ENCODE peak calls at places on chromosome 7, in eight cellular contexts. J is heart right ventricle, I is NT2/D1, D is PC-9, B is psoas muscle, Z is left ventricle myocardium inferior, U is body of pancreas, H is H7. G is an unnamed sample. For H3K36me3, the result is how much of the 10 kb centered on the place peaks cover.

GRCh38 chr7:51263631-51264484 is 52.8 kb downstream of the COBL start:
- DNase-seq in Z (no peak), I (no peak), J (no peak), B (no peak), H (no peak), D (peak), U (peak), G (no peak)

GRCh38 chr7:3668743-3669142 is 367.7 kb downstream of the SDK1 start:
- DNase-seq in I (no peak), Z (no peak), D (no peak), B (no peak), J (no peak), H (no peak), U (no peak), G (no peak)

GRCh38 chr7:90675982-90676381 is 79.9 kb downstream of the CDK14 start:
- DNase-seq in D (no peak), I (no peak), B (no peak), Z (no peak), J (no peak), H (no peak), U (no peak), G (no peak)

GRCh38 chr7:94266278-94266677 is 128.4 kb upstream of the COL1A2 start:
- DNase-seq in D (peak), J (peak), U (peak), H (no peak), Z (no peak), I (no peak), B (no peak), G (no peak)

GRCh38 chr7:31054608-31055273 is 2.6 kb downstream of the ADCYAP1R1 start:
- DNase-seq in U (no peak), J (no peak), Z (no peak), I (no peak), D (no peak), H (no peak), B (no peak), G (no peak)

GRCh38 chr7:27167170-27167505 is 1.8 kb upstream of the HOXA9 start:
- DNase-seq in J (no peak), U (no peak), D (no peak), Z (peak), H (no peak), I (no peak), B (peak), G (no peak)

GRCh38 chr7:2051708-2052656 is 180.8 kb downstream of the MAD1L1 start:
- DNase-seq in H (no peak), D (no peak), I (no peak), U (no peak), B (no peak), J (peak), Z (no peak), G (no peak)

GRCh38 chr7:117873056-117873932 is at the start of gene CTTNBP2:
- DNase-seq in D (no peak), U (peak), H (peak), J (peak), B (peak), I (peak), Z (peak), G (no peak)

GRCh38 chr7:118590107-118590506 is 365.6 kb downstream of the ANKRD7 start:
- DNase-seq in H (no peak), D (no peak), J (no peak), U (no peak), Z (no peak), B (no peak), I (peak), G (no peak)

GRCh38 chr7:121541457-121541856 is 145.3 kb upstream of the FAM3C start:
- DNase-seq in J (no peak), B (no peak), D (no peak), H (no peak), Z (no peak), U (no peak), I (no peak), G (no peak)

GRCh38 chr7:108235451-108236061 is 105.4 kb upstream of the LAMB4 start:
- DNase-seq in B (no peak), Z (no peak), U (peak), J (no peak), D (no peak), H (no peak), I (no peak), G (no peak)

GRCh38 chr7:378041-378420 is 88.1 kb downstream of the FOXL3 start:
- DNase-seq in H (no peak), B (peak), J (no peak), Z (no peak), U (peak), D (no peak), I (no peak), G (no peak)

GRCh38 chr7:25708211-25708610 is 443.8 kb upstream of the NFE2L3 start:
- DNase-seq in J (no peak), Z (no peak), U (no peak), D (no peak), B (no peak), I (no peak), H (no peak), G (no peak)

GRCh38 chr7:39700165-39700564 is 76.8 kb downstream of the RALA start:
- DNase-seq in J (no peak), Z (no peak), D (no peak), I (no peak), U (no peak), H (no peak), B (no peak), G (peak)

GRCh38 chr7:39696631-39697030 is 73.3 kb downstream of the RALA start:
- DNase-seq in H (no peak), B (no peak), U (no peak), Z (no peak), J (no peak), I (no peak), D (no peak), G (no peak)

GRCh38 chr7:39695852-39696586 is 72.6 kb downstream of the RALA start:
- DNase-seq in I (no peak), H (no peak), B (no peak), D (no peak), J (no peak), U (no peak), Z (no peak), G (no peak)

GRCh38 chr7:39700932-39701331 is 77.6 kb downstream of the RALA start:
- DNase-seq in U (peak), B (no peak), Z (peak), H (no peak), I (no peak), D (no peak), J (no peak), G (no peak)

DNA sequence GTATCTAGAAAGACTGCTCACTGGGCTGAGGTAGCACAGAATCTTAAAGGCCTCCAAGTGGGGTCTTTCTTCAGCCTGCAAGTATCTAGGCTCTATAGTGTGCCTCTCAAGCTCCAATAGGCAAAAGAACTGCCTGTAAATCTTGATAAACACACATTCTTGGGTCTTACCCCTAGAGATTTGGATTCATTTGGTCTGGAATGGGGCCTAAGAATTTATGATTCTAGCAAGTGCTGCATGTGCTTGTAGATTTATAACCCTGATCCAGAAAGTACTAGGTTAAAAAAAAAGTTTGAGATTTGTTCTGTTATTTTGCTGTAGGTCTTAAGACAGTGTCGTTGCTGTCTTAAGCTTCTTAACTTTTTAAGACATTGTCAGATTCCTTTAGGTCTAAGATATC is 74.1 kb downstream of the RALA start:
- DNase-seq in H (no peak), B (no peak), Z (no peak), I (no peak), D (no peak), J (no peak), U (no peak), G (no peak)
- H3K36me3 ChIP-seq in H (under half), B (half or more), Z (under half), I (half or more), D (under half), J (under half), U (under half), G (under half)

GRCh38 chr7:134954197-134955082 is 31.9 kb upstream of the AGBL3 start:
- DNase-seq in B (no peak), D (peak), Z (no peak), U (no peak), H (peak), J (no peak), I (no peak), G (peak)

GRCh38 chr7:134963031-134963430 is 23.3 kb upstream of the AGBL3 start:
- DNase-seq in I (no peak), J (no peak), D (no peak), U (no peak), Z (no peak), B (no peak), H (no peak), G (no peak)

GRCh38 chr7:134957005-134957404 is 29.3 kb upstream of the AGBL3 start:
- DNase-seq in B (no peak), H (no peak), J (no peak), U (no peak), D (no peak), Z (no peak), I (no peak), G (no peak)

GRCh38 chr7:134962270-134962669 is 24.0 kb upstream of the AGBL3 start:
- DNase-seq in D (no peak), Z (no peak), J (no peak), B (no peak), U (no peak), I (no peak), H (no peak), G (no peak)

GRCh38 chr7:134959810-134960209 is 26.5 kb upstream of the AGBL3 start:
- DNase-seq in D (no peak), H (no peak), Z (no peak), B (no peak), U (no peak), I (no peak), J (no peak), G (no peak)
- H3K36me3 ChIP-seq in D (under half), H (under half), Z (half or more), B (under half), U (under half), I (half or more), J (half or more), G (under half)

GRCh38 chr7:74242122-74242443 is 12.1 kb downstream of the RFC2 start:
- DNase-seq in U (no peak), B (no peak), Z (no peak), J (no peak), D (no peak), I (no peak), H (no peak), G (no peak)
- H3K36me3 ChIP-seq in U (under half), B (half or more), Z (half or more), J (under half), D (under half), I (half or more), H (under half), G (under half)

DNA sequence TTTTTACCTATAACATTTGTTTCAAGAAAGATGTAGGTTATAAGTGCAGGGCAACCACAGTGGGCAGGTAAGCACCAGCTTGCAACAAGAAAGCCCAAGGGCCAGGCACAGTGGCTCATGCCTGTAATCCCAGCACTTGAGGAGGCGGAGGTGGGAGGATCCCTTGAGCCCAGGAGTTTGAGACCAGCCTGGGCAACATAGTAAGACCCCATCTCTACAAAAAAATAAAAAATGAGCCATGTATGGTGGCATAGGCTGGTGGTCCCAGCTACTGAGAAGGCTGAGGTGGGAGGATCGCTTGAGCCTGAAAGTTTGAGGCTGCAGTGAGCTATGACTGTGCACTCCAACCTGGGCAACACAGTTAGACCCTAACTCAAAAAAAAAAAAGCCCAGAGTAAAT is 12.8 kb downstream of the BCL7B start:
- DNase-seq in U (no peak), D (no peak), H (no peak), I (no peak), Z (no peak), B (no peak), J (no peak), G (no peak)
- H3K36me3 ChIP-seq in U (under half), D (under half), H (under half), I (under half), Z (half or more), B (half or more), J (under half), G (under half)

DNA sequence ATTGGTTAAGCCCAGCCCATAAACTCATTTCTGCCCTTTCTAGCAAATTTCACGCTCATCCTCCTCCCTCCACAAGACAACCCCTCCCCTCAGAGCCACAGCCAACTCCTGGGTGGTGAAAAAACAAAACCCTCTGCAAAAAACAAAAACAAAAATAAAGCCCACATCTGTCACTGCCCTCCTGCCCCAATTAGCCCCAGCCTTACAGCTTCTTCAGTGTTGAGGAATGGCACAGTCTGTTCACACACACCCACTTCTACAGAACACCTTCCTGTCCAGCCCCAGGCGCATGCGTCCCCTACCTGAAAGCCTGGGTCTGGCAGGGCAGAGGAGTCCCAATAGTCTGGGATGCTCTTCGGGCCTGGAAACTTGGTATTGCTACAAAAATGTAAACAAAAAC is 34.4 kb downstream of the PARP12 start:
- DNase-seq in Z (no peak), J (no peak), D (no peak), H (no peak), B (no peak), U (no peak), I (no peak), G (no peak)
- H3K36me3 ChIP-seq in Z (half or more), J (under half), D (under half), H (under half), B (under half), U (under half), I (under half), G (under half)

DNA sequence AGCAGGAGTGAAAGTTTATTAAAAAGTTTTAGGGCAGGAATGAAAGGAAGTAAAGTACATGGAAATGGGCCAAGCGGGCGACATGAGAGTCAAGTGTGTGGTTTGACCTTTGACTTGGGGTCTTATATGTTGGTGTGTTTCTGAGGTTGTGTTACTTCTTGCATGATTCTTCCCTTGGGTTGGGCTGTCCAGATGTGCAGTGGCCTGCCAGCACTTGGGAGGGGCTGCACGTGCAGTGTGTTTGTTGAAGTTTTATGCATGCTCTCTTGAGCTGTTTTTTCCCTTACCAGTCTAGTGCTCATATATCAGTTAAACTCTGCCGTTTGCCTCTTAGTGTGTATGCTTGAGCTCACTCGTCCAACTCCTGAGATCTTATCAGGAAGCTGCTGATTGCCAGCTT is 23.0 kb downstream of the SP4 start:
- DNase-seq in D (no peak), H (no peak), I (no peak), J (no peak), Z (no peak), U (no peak), B (no peak), G (no peak)
- H3K36me3 ChIP-seq in D (under half), H (under half), I (under half), J (under half), Z (under half), U (under half), B (under half), G (under half)

GRCh38 chr7:134447383-134447782 is 11.5 kb downstream of the AKR1B1 start:
- DNase-seq in D (no peak), Z (no peak), U (no peak), J (no peak), B (no peak), H (no peak), I (no peak), G (no peak)
- H3K36me3 ChIP-seq in D (half or more), Z (half or more), U (under half), J (under half), B (half or more), H (half or more), I (half or more), G (under half)